ENCODE peak calls at places on chromosomes 4 and X, in ten cellular contexts. One of them, this sample, is unnamed.

GRCh38 chr4:118389731-118390520 is 37.1 kb upstream of the PRSS12 start:
- DNase-seq in HepG2: no peak
- DNase-seq in PC-3: peak; percentile 32
- DNase-seq in fibroblast of lung: no peak
- DNase-seq in stomach: no peak
- DNase-seq in thoracic aorta: no peak
- DNase-seq in uterus: no peak
- DNase-seq in body of pancreas: no peak
- DNase-seq in heart left ventricle: no peak
- DNase-seq in pancreas: no peak
- DNase-seq in this sample: no peak

GRCh38 chr4:10034612-10035104 is 13.4 kb upstream of the SLC2A9 start:
- DNase-seq in HepG2: no peak
- DNase-seq in PC-3: no peak
- DNase-seq in fibroblast of lung: no peak
- DNase-seq in stomach: no peak
- DNase-seq in thoracic aorta: no peak
- DNase-seq in uterus: no peak
- DNase-seq in body of pancreas: no peak
- DNase-seq in heart left ventricle: no peak
- DNase-seq in pancreas: no peak
- DNase-seq in this sample: no peak

GRCh38 chr4:3823496-3824341 is 57.5 kb downstream of the ADRA2C start:
- DNase-seq in HepG2: peak; percentile 73
- DNase-seq in PC-3: no peak
- DNase-seq in fibroblast of lung: no peak
- DNase-seq in stomach: no peak
- DNase-seq in thoracic aorta: no peak
- DNase-seq in uterus: no peak
- DNase-seq in body of pancreas: no peak
- DNase-seq in heart left ventricle: no peak
- DNase-seq in pancreas: no peak
- DNase-seq in this sample: no peak

GRCh38 chrX:57641338-57641737 is 38.7 kb downstream of the NLRP2B start:
- DNase-seq in HepG2: no peak
- DNase-seq in PC-3: no peak
- DNase-seq in fibroblast of lung: no peak
- DNase-seq in stomach: no peak
- DNase-seq in thoracic aorta: no peak
- DNase-seq in uterus: no peak
- DNase-seq in body of pancreas: no peak
- DNase-seq in heart left ventricle: no peak
- DNase-seq in pancreas: no peak
- DNase-seq in this sample: no peak

GRCh38 chr4:120071192-120071795 is 4.6 kb upstream of the MAD2L1 start:
- DNase-seq in HepG2: peak; percentile 43
- DNase-seq in PC-3: peak; percentile 70
- DNase-seq in fibroblast of lung: peak; percentile 88
- DNase-seq in stomach: no peak
- DNase-seq in thoracic aorta: no peak
- DNase-seq in uterus: no peak
- DNase-seq in body of pancreas: peak; percentile 41
- DNase-seq in heart left ventricle: no peak
- DNase-seq in pancreas: peak; percentile 21
- DNase-seq in this sample: peak; percentile 30

GRCh38 chr4:88765729-88766128 is 68.1 kb upstream of the NAP1L5 start:
- DNase-seq in HepG2: no peak
- DNase-seq in PC-3: peak; percentile 78
- DNase-seq in fibroblast of lung: peak; percentile 80
- DNase-seq in stomach: no peak
- DNase-seq in thoracic aorta: peak; percentile 8
- DNase-seq in uterus: no peak
- DNase-seq in body of pancreas: peak; percentile 22
- DNase-seq in heart left ventricle: peak; percentile 77
- DNase-seq in pancreas: no peak
- DNase-seq in this sample: no peak

GRCh38 chrX:150478496-150479492 is 89.6 kb upstream of the MTM1 start:
- DNase-seq in HepG2: no peak
- DNase-seq in PC-3: no peak
- DNase-seq in fibroblast of lung: no peak
- DNase-seq in stomach: no peak
- DNase-seq in thoracic aorta: no peak
- DNase-seq in uterus: no peak
- DNase-seq in body of pancreas: no peak
- DNase-seq in heart left ventricle: no peak
- DNase-seq in pancreas: no peak
- DNase-seq in this sample: no peak

GRCh38 chrX:8971116-8971515 is 62.8 kb downstream of the FAM9B start:
- DNase-seq in HepG2: peak; percentile 39
- DNase-seq in PC-3: peak; percentile 79
- DNase-seq in fibroblast of lung: peak; percentile 73
- DNase-seq in stomach: no peak
- DNase-seq in thoracic aorta: no peak
- DNase-seq in uterus: no peak
- DNase-seq in body of pancreas: no peak
- DNase-seq in heart left ventricle: no peak
- DNase-seq in pancreas: no peak
- DNase-seq in this sample: no peak

GRCh38 chrX:44778254-44778653 is 65.6 kb upstream of the DUSP21 start:
- DNase-seq in HepG2: no peak
- DNase-seq in PC-3: no peak
- DNase-seq in fibroblast of lung: no peak
- DNase-seq in stomach: no peak
- DNase-seq in thoracic aorta: no peak
- DNase-seq in uterus: no peak
- DNase-seq in body of pancreas: no peak
- DNase-seq in heart left ventricle: no peak
- DNase-seq in pancreas: no peak
- DNase-seq in this sample: no peak

GRCh38 chrX:72392816-72393800 is 87.4 kb upstream of the CITED1 start:
- DNase-seq in HepG2: no peak
- DNase-seq in PC-3: peak; percentile 63
- DNase-seq in fibroblast of lung: peak; percentile 11
- DNase-seq in stomach: no peak
- DNase-seq in thoracic aorta: no peak
- DNase-seq in uterus: no peak
- DNase-seq in body of pancreas: no peak
- DNase-seq in heart left ventricle: no peak
- DNase-seq in pancreas: no peak
- DNase-seq in this sample: no peak

GRCh38 chr4:163380703-163381102 is 37.0 kb downstream of the NPY5R start:
- DNase-seq in HepG2: no peak
- DNase-seq in PC-3: no peak
- DNase-seq in fibroblast of lung: no peak
- DNase-seq in stomach: no peak
- DNase-seq in thoracic aorta: no peak
- DNase-seq in uterus: no peak
- DNase-seq in body of pancreas: no peak
- DNase-seq in heart left ventricle: no peak
- DNase-seq in pancreas: no peak
- DNase-seq in this sample: peak; percentile 37

GRCh38 chrX:150605603-150606002 is 37.2 kb downstream of the MTM1 start:
- DNase-seq in HepG2: peak; percentile 8
- DNase-seq in PC-3: no peak
- DNase-seq in fibroblast of lung: no peak
- DNase-seq in stomach: no peak
- DNase-seq in thoracic aorta: no peak
- DNase-seq in uterus: no peak
- DNase-seq in body of pancreas: no peak
- DNase-seq in heart left ventricle: no peak
- DNase-seq in pancreas: no peak
- DNase-seq in this sample: no peak

GRCh38 chr4:128718793-128719192 is 90.7 kb upstream of the JADE1 start:
- DNase-seq in HepG2: no peak
- DNase-seq in PC-3: peak; percentile 5
- DNase-seq in fibroblast of lung: peak; percentile 40
- DNase-seq in stomach: no peak
- DNase-seq in thoracic aorta: no peak
- DNase-seq in uterus: no peak
- DNase-seq in body of pancreas: no peak
- DNase-seq in heart left ventricle: no peak
- DNase-seq in pancreas: no peak
- DNase-seq in this sample: no peak

GRCh38 chrX:11261260-11261659 is 32.0 kb upstream of the AMELX start:
- DNase-seq in HepG2: no peak
- DNase-seq in PC-3: peak; percentile 82
- DNase-seq in fibroblast of lung: peak; percentile 66
- DNase-seq in stomach: no peak
- DNase-seq in thoracic aorta: no peak
- DNase-seq in uterus: no peak
- DNase-seq in body of pancreas: no peak
- DNase-seq in heart left ventricle: no peak
- DNase-seq in pancreas: no peak
- DNase-seq in this sample: no peak

GRCh38 chrX:104085919-104086318 is 9.9 kb upstream of the TMSB15C start:
- DNase-seq in HepG2: no peak
- DNase-seq in PC-3: no peak
- DNase-seq in fibroblast of lung: no peak
- DNase-seq in stomach: no peak
- DNase-seq in thoracic aorta: no peak
- DNase-seq in uterus: no peak
- DNase-seq in body of pancreas: no peak
- DNase-seq in heart left ventricle: no peak
- DNase-seq in pancreas: no peak
- DNase-seq in this sample: no peak

GRCh38 chr4:11669156-11669555 is 240.5 kb upstream of the HS3ST1 start:
- DNase-seq in HepG2: no peak
- DNase-seq in PC-3: peak; percentile 21
- DNase-seq in fibroblast of lung: no peak
- DNase-seq in stomach: no peak
- DNase-seq in thoracic aorta: no peak
- DNase-seq in uterus: no peak
- DNase-seq in body of pancreas: no peak
- DNase-seq in heart left ventricle: no peak
- DNase-seq in pancreas: no peak
- DNase-seq in this sample: no peak

GRCh38 chr4:184196730-184197355 is 20.8 kb downstream of the ENPP6 start:
- DNase-seq in HepG2: no peak
- DNase-seq in PC-3: peak; percentile 6
- DNase-seq in fibroblast of lung: no peak
- DNase-seq in stomach: no peak
- DNase-seq in thoracic aorta: no peak
- DNase-seq in uterus: no peak
- DNase-seq in body of pancreas: no peak
- DNase-seq in heart left ventricle: no peak
- DNase-seq in pancreas: no peak
- DNase-seq in this sample: no peak

GRCh38 chrX:47523297-47523696 is 37.7 kb upstream of the ARAF start:
- DNase-seq in HepG2: peak; percentile 17
- DNase-seq in PC-3: peak; percentile 81
- DNase-seq in fibroblast of lung: peak; percentile 65
- DNase-seq in stomach: peak; percentile 86
- DNase-seq in thoracic aorta: peak; percentile 9
- DNase-seq in uterus: peak; percentile 84
- DNase-seq in body of pancreas: peak; percentile 82
- DNase-seq in heart left ventricle: peak; percentile 83
- DNase-seq in pancreas: peak; percentile 93
- DNase-seq in this sample: peak; percentile 88
- TF ChIP-seq CTCF in HepG2: peak; percentile 91
- TF ChIP-seq CTCF in PC-3: peak; percentile 70
- TF ChIP-seq CTCF in fibroblast of lung: peak; percentile 46
- TF ChIP-seq CTCF in stomach: peak; percentile 61
- TF ChIP-seq CTCF in thoracic aorta: peak; percentile 79
- TF ChIP-seq CTCF in uterus: peak; percentile 69
- TF ChIP-seq CTCF in body of pancreas: peak; percentile 67
- TF ChIP-seq CTCF in heart left ventricle: peak; percentile 75
- TF ChIP-seq CTCF in pancreas: peak; percentile 66
- TF ChIP-seq CTCF in this sample: peak; percentile 62

DNA sequence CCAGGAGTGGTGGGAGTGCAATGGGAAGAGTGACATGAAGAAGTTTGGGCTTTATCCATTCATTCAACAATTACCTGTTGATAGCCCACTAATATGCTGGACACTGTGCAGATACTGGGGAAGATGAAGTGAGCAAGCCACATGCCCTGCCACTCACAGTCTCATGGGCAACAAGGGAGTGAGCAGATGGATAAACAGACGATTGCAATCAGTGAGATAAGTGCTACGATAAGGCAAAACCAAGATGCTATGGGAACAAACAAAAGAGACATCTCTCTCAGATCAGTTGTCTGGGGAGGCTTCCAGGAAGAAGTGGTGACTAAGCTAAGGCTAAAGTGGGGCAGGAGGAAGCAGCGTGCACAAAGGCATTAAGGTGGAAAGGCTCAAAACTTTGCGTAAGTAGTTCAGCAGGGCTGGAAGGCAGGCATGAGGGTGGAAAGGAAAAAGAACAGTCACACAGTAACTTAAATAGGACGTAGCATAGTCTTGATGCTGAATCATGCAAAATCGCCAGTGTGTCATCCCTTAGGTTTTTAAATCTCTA is 31.7 kb downstream of the GAB3 start:
- DNase-seq in HepG2: no peak
- DNase-seq in PC-3: peak; percentile 81
- DNase-seq in fibroblast of lung: peak; percentile 72
- DNase-seq in stomach: no peak
- DNase-seq in thoracic aorta: no peak
- DNase-seq in uterus: no peak
- DNase-seq in body of pancreas: no peak
- DNase-seq in heart left ventricle: no peak
- DNase-seq in pancreas: no peak
- DNase-seq in this sample: no peak
- H3K4me1 ChIP-seq in HepG2: no peaks in the 10 kb centered on the region
- H3K4me1 ChIP-seq in PC-3: peaks cover 26% of the 10 kb centered on the region
- H3K4me1 ChIP-seq in fibroblast of lung: no peaks in the 10 kb centered on the region
- H3K4me1 ChIP-seq in stomach: peaks cover 7% of the 10 kb centered on the region
- H3K4me1 ChIP-seq in thoracic aorta: no peaks in the 10 kb centered on the region
- H3K4me1 ChIP-seq in uterus: no peaks in the 10 kb centered on the region
- H3K4me1 ChIP-seq in body of pancreas: no peaks in the 10 kb centered on the region
- H3K4me1 ChIP-seq in heart left ventricle: peaks cover 31% of the 10 kb centered on the region
- H3K4me1 ChIP-seq in pancreas: no peaks in the 10 kb centered on the region
- H3K4me1 ChIP-seq in this sample: no peaks in the 10 kb centered on the region

DNA sequence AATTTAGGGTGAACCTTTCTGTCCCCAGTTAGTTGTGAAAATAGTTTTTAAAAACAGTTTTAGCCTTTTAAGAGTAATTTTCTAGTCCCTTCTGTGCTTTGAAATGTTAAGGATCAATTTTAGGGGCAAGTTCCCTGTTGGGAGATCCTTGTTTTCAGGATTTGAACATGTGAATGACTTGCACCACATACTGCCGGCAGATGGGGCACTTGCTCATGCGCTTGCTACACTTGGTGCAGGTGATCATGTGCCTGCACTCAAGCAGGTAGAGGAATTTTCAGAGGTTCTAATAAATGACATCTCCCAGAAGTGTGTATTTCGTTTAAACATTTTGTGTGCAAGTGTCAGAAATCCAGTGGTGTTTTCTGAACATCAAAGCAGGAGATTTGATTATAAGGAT is 195.9 kb downstream of the CHM start:
- DNase-seq in HepG2: peak; percentile 14
- DNase-seq in PC-3: peak; percentile 57
- DNase-seq in fibroblast of lung: peak; percentile 3
- DNase-seq in stomach: peak; percentile 28
- DNase-seq in thoracic aorta: no peak
- DNase-seq in uterus: no peak
- DNase-seq in body of pancreas: peak; percentile 17
- DNase-seq in heart left ventricle: no peak
- DNase-seq in pancreas: peak; percentile 53
- DNase-seq in this sample: peak; percentile 26
- TF ChIP-seq CTCF in HepG2: peak; percentile 70
- TF ChIP-seq CTCF in PC-3: peak; percentile 72
- TF ChIP-seq CTCF in fibroblast of lung: peak; percentile 26
- TF ChIP-seq CTCF in stomach: no peak
- TF ChIP-seq CTCF in thoracic aorta: no peak
- TF ChIP-seq CTCF in uterus: no peak
- TF ChIP-seq CTCF in body of pancreas: peak; percentile 22
- TF ChIP-seq CTCF in heart left ventricle: peak; percentile 42
- TF ChIP-seq CTCF in pancreas: no peak
- TF ChIP-seq CTCF in this sample: no peak

GRCh38 chr4:150080335-150080734 is 2.1 kb downstream of the DCLK2 start:
- DNase-seq in HepG2: no peak
- DNase-seq in PC-3: no peak
- DNase-seq in fibroblast of lung: peak; percentile 35
- DNase-seq in stomach: no peak
- DNase-seq in thoracic aorta: no peak
- DNase-seq in uterus: no peak
- DNase-seq in body of pancreas: no peak
- DNase-seq in heart left ventricle: no peak
- DNase-seq in pancreas: no peak
- DNase-seq in this sample: no peak
- H3K4me1 ChIP-seq in HepG2: peaks cover 11% of the 10 kb centered on the region
- H3K4me1 ChIP-seq in PC-3: peaks cover 4% of the 10 kb centered on the region
- H3K4me1 ChIP-seq in fibroblast of lung: no peaks in the 10 kb centered on the region
- H3K4me1 ChIP-seq in stomach: peaks cover 19% of the 10 kb centered on the region
- H3K4me1 ChIP-seq in thoracic aorta: peaks cover 42% of the 10 kb centered on the region
- H3K4me1 ChIP-seq in uterus: no peaks in the 10 kb centered on the region
- H3K4me1 ChIP-seq in body of pancreas: peaks cover 34% of the 10 kb centered on the region
- H3K4me1 ChIP-seq in heart left ventricle: peaks cover 4% of the 10 kb centered on the region
- H3K4me1 ChIP-seq in pancreas: peaks cover 8% of the 10 kb centered on the region
- H3K4me1 ChIP-seq in this sample: peaks cover 25% of the 10 kb centered on the region

This sample was measured in transverse colon.